ENCODE peak calls at places on chromosome 14, in ten cellular contexts. M is left lung; O is CD4-positive, alpha-beta memory T cell; F is Panc1; Z is WERI-Rb-1; L is substantia nigra; V is right cardiac atrium; E is psoas muscle; H is DND-41; K is upper lobe of right lung. Q is an unnamed sample.

GRCh38 chr14:37062191-37062803 is 110.1 kb downstream of the SLC25A21 start:
- DNase-seq in M (no peak), O (no peak), F (no peak), Z (no peak), L (no peak), V (no peak), E (no peak), H (no peak), K (no peak), Q (no peak)

GRCh38 chr14:36746907-36747306 is 85.2 kb downstream of the PAX9 start:
- DNase-seq in M (no peak), O (no peak), F (no peak), Z (no peak), L (no peak), V (no peak), E (no peak), H (no peak), K (no peak), Q (no peak)

GRCh38 chr14:92105845-92106094 is 612 bp downstream of the ATXN3 start:
- DNase-seq in M (no peak), O (no peak), F (no peak), Z (no peak), L (peak), V (peak), E (peak), H (no peak), K (peak), Q (no peak)

GRCh38 chr14:94019329-94019728 is 6.8 kb upstream of the OTUB2 start:
- DNase-seq in M (no peak), O (no peak), F (no peak), Z (no peak), L (no peak), V (no peak), E (no peak), H (no peak), K (no peak), Q (no peak)

GRCh38 chr14:54797986-54798385 is 104.6 kb downstream of the GCH1 start:
- DNase-seq in M (no peak), O (no peak), F (no peak), Z (no peak), L (no peak), V (no peak), E (no peak), H (no peak), K (no peak), Q (no peak)

GRCh38 chr14:104664107-104664506 is 25.3 kb upstream of the INF2 start:
- DNase-seq in M (no peak), O (no peak), F (no peak), Z (no peak), L (no peak), V (peak), E (no peak), H (no peak), K (no peak), Q (no peak)

GRCh38 chr14:20332386-20332945 is 613 bp downstream of the CCNB1IP1 start:
- DNase-seq in M (no peak), O (no peak), F (no peak), Z (no peak), L (no peak), V (no peak), E (no peak), H (no peak), K (no peak), Q (peak)

GRCh38 chr14:46951103-46951502 is 299.5 kb upstream of the RPL10L start:
- DNase-seq in M (no peak), O (no peak), F (no peak), Z (no peak), L (no peak), V (no peak), E (no peak), H (no peak), K (no peak), Q (no peak)

GRCh38 chr14:62662811-62663477 is 382.3 kb downstream of the KCNH5 start:
- DNase-seq in M (no peak), O (no peak), F (no peak), Z (peak), L (no peak), V (no peak), E (no peak), H (no peak), K (no peak), Q (no peak)

GRCh38 chr14:22518073-22518472 is 71.0 kb downstream of the DAD1 start:
- DNase-seq in M (no peak), O (no peak), F (no peak), Z (no peak), L (no peak), V (no peak), E (no peak), H (no peak), K (no peak), Q (no peak)

GRCh38 chr14:94710731-94711130 is 59.2 kb downstream of the GSC start:
- DNase-seq in M (no peak), O (no peak), F (no peak), Z (no peak), L (no peak), V (no peak), E (no peak), H (no peak), K (no peak), Q (no peak)

GRCh38 chr14:106286697-106287290 is 760.4 kb downstream of the TMEM121 start:
- DNase-seq in M (no peak), O (no peak), F (no peak), Z (peak), L (no peak), V (no peak), E (no peak), H (no peak), K (no peak), Q (no peak)

GRCh38 chr14:34997762-34998161 is 15.0 kb downstream of the SRP54 start:
- DNase-seq in M (no peak), O (no peak), F (no peak), Z (no peak), L (no peak), V (no peak), E (no peak), H (no peak), K (no peak), Q (no peak)

GRCh38 chr14:94109915-94110250 is 653 bp upstream of the IFI27 start:
- DNase-seq in M (no peak), O (no peak), F (no peak), Z (no peak), L (no peak), V (no peak), E (no peak), H (no peak), K (no peak), Q (no peak)

GRCh38 chr14:88516742-88517418 is 37.9 kb downstream of the PTPN21 start:
- DNase-seq in M (no peak), O (no peak), F (no peak), Z (no peak), L (no peak), V (no peak), E (no peak), H (no peak), K (no peak), Q (no peak)

GRCh38 chr14:96811265-96811664 is 14.1 kb downstream of the VRK1 start:
- DNase-seq in M (no peak), O (no peak), F (no peak), Z (no peak), L (no peak), V (no peak), E (no peak), H (no peak), K (no peak), Q (no peak)

GRCh38 chr14:20683896-20684661 is at the start of gene RNASE4:
- DNase-seq in M (peak), O (peak), F (peak), Z (no peak), L (peak), V (peak), E (peak), H (peak), K (peak), Q (peak)

GRCh38 chr14:64766430-64767151 is 62.4 kb downstream of the PLEKHG3 start:
- DNase-seq in M (no peak), O (no peak), F (no peak), Z (no peak), L (no peak), V (no peak), E (no peak), H (no peak), K (no peak), Q (no peak)

GRCh38 chr14:73784065-73784987 is 67.3 kb upstream of the PTGR2 start:
- DNase-seq in M (no peak), O (no peak), F (no peak), Z (no peak), L (no peak), V (no peak), E (no peak), H (no peak), K (no peak), Q (no peak)

GRCh38 chr14:105386581-105387529 is 11.5 kb upstream of the TEX22 start:
- DNase-seq in M (peak), O (no peak), F (no peak), Z (no peak), L (no peak), V (peak), E (no peak), H (no peak), K (no peak), Q (no peak)

GRCh38 chr14:95015046-95015445 is 142.3 kb downstream of the DICER1 start:
- DNase-seq in M (no peak), O (no peak), F (no peak), Z (no peak), L (no peak), V (no peak), E (no peak), H (no peak), K (no peak), Q (no peak)

GRCh38 chr14:101364503-101365328 is 196.6 kb upstream of the DIO3 start:
- DNase-seq in M (no peak), O (no peak), F (no peak), Z (no peak), L (no peak), V (peak), E (peak), H (no peak), K (no peak), Q (no peak)

GRCh38 chr14:105144666-105145380 is 23.8 kb downstream of the JAG2 start:
- DNase-seq in M (peak), O (no peak), F (no peak), Z (peak), L (no peak), V (peak), E (no peak), H (no peak), K (peak), Q (no peak)

GRCh38 chr14:55328317-55328716 is 57.1 kb downstream of the FBXO34 start:
- DNase-seq in M (no peak), O (no peak), F (no peak), Z (no peak), L (no peak), V (no peak), E (no peak), H (no peak), K (no peak), Q (no peak)

GRCh38 chr14:99573000-99573330 is 31.0 kb downstream of the CCDC85C start:
- DNase-seq in M (no peak), O (no peak), F (no peak), Z (no peak), L (no peak), V (no peak), E (no peak), H (no peak), K (no peak), Q (no peak)
- H3K27ac ChIP-seq in M (no peak), O (no peak), F (peak), Z (peak), L (no peak), V (no peak), E (peak), H (no peak), K (peak), Q (peak)

GRCh38 chr14:61586539-61587396 is 108.5 kb upstream of the HIF1A start:
- DNase-seq in M (no peak), O (no peak), F (no peak), Z (no peak), L (no peak), V (no peak), E (no peak), H (no peak), K (no peak), Q (no peak)
- H3K27ac ChIP-seq in M (peak), O (no peak), F (no peak), Z (no peak), L (no peak), V (peak), E (peak), H (no peak), K (peak), Q (peak)

DNA sequence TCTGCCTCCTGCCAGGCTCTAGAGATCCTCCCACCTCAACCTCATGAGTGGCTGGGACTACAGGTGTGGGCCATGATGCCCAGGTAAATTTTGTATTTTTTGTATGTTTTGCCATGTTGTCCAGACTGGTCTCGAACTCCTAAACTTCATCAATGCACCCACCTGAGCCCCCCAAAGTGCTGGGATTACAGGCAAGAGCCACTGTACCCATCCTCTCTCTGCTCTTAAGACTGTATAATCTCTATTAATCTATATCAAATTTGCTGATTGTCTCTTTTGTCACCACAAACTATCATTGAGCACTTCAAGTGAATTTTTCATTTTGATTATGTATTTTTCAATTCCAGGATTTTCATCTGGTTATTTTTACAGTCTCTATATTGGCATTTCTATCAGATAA is 440.3 kb downstream of the NOVA1 start:
- DNase-seq in M (no peak), O (no peak), F (no peak), Z (no peak), L (no peak), V (no peak), E (no peak), H (no peak), K (no peak), Q (no peak)
- H3K27ac ChIP-seq in M (no peak), O (no peak), F (no peak), Z (no peak), L (no peak), V (no peak), E (no peak), H (no peak), K (no peak), Q (no peak)

GRCh38 chr14:68569970-68570409 is 222.9 kb downstream of the ZFP36L1 start:
- DNase-seq in M (no peak), O (no peak), F (no peak), Z (no peak), L (no peak), V (no peak), E (no peak), H (no peak), K (no peak), Q (no peak)
- H3K27ac ChIP-seq in M (peak), O (no peak), F (no peak), Z (no peak), L (no peak), V (peak), E (no peak), H (no peak), K (peak), Q (peak)

DNA sequence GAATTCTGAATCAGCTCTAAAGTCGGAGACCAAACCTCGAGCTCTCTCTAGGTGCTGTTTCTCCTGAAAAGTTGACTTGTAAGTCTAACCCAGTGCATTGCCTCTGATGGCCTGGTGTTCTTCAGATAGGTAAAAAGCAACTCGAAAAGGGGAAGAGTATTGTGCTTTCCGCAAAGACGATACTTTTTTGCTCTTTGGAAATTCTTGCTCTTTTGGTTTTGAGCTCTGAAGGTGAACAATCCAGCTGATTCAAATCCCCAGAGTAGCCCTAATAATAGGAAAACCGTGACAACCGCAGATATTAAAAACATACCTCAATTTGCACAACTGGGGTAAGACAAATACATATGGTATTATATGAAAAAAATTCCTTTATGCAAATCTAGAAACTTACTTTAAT is 447.4 kb downstream of the RAD51B start:
- DNase-seq in M (no peak), O (no peak), F (no peak), Z (no peak), L (no peak), V (no peak), E (no peak), H (no peak), K (no peak), Q (no peak)
- H3K27ac ChIP-seq in M (no peak), O (no peak), F (no peak), Z (no peak), L (no peak), V (no peak), E (no peak), H (no peak), K (peak), Q (no peak)

GRCh38 chr14:99479160-99479902 is 1.3 kb downstream of the SETD3 start:
- DNase-seq in M (no peak), O (no peak), F (no peak), Z (no peak), L (no peak), V (no peak), E (no peak), H (no peak), K (no peak), Q (no peak)
- H3K27ac ChIP-seq in M (peak), O (peak), F (peak), Z (peak), L (no peak), V (peak), E (peak), H (peak), K (peak), Q (no peak)

GRCh38 chr14:76763362-76764041 is 2.2 kb downstream of the VASH1 start:
- DNase-seq in M (no peak), O (no peak), F (no peak), Z (no peak), L (peak), V (no peak), E (no peak), H (no peak), K (no peak), Q (peak)

GRCh38 chr14:76760331-76761197 is 704 bp upstream of the VASH1 start:
- DNase-seq in M (no peak), O (no peak), F (no peak), Z (no peak), L (no peak), V (no peak), E (no peak), H (no peak), K (no peak), Q (no peak)

GRCh38 chr14:76761198-76761848 is at the start of gene VASH1:
- DNase-seq in M (peak), O (peak), F (no peak), Z (peak), L (peak), V (peak), E (peak), H (no peak), K (peak), Q (peak)

GRCh38 chr14:76762617-76763361 is 1.5 kb downstream of the VASH1 start:
- DNase-seq in M (no peak), O (no peak), F (no peak), Z (no peak), L (no peak), V (peak), E (no peak), H (no peak), K (no peak), Q (no peak)

GRCh38 chr14:76761849-76762616 is 765 bp downstream of the VASH1 start:
- DNase-seq in M (no peak), O (no peak), F (no peak), Z (no peak), L (peak), V (peak), E (no peak), H (no peak), K (no peak), Q (no peak)
- H3K27ac ChIP-seq in M (peak), O (no peak), F (no peak), Z (no peak), L (peak), V (peak), E (peak), H (no peak), K (peak), Q (peak)

Q was measured in caudate nucleus.